ENCODE peak calls at places on chromosomes 5 and 9, in eight cellular contexts. G is HCT116, O is stomach, U is tibial nerve, D is right atrium auricular region, A is SK-N-SH, M is thoracic aorta, N is colonic mucosa. C is an unnamed sample.
A peak's percentile ranks its signal among the peaks of the same experiment; 100 is the strongest.

GRCh38 chr5:98557921-98558320 is 215.5 kb upstream of the RGMB start:
- DNase-seq in D (no peak), A (no peak), M (no peak), G (no peak), O (no peak), N (no peak), U (no peak), C (no peak)

GRCh38 chr5:96381526-96381925 is 51.5 kb downstream of the PCSK1 start:
- DNase-seq in M (no peak), O (no peak), U (no peak), D (no peak), A (peak; percentile 15), N (peak; percentile 20), G (no peak), C (no peak)

GRCh38 chr5:33937017-33937699 is 972 bp downstream of the RXFP3 start:
- DNase-seq in N (no peak), U (no peak), A (peak; percentile 46), M (no peak), G (no peak), D (no peak), O (no peak), C (no peak)

GRCh38 chr5:139501376-139501775 is 18.8 kb upstream of the STING1 start:
- DNase-seq in O (no peak), M (no peak), G (no peak), N (no peak), A (no peak), D (no peak), U (no peak), C (no peak)

GRCh38 chr9:107020040-107020530 is 157.1 kb downstream of the ZNF462 start:
- DNase-seq in N (no peak), U (peak; percentile 42), G (no peak), D (no peak), O (no peak), M (no peak), A (no peak), C (no peak)

GRCh38 chr5:123795688-123796087 is 283.7 kb downstream of the CSNK1G3 start:
- DNase-seq in M (no peak), A (no peak), U (no peak), D (no peak), G (no peak), N (no peak), O (no peak), C (no peak)

GRCh38 chr5:1973391-1974013 is 90.8 kb upstream of the IRX4 start:
- DNase-seq in G (peak; percentile 2), N (no peak), D (no peak), M (no peak), O (no peak), U (no peak), A (no peak), C (no peak)

GRCh38 chr5:80231243-80231642 is 24.6 kb downstream of the SERINC5 start:
- DNase-seq in G (no peak), A (no peak), D (no peak), M (no peak), N (no peak), O (no peak), U (no peak), C (no peak)

GRCh38 chr9:34499101-34499500 is 23.7 kb downstream of the ENHO start:
- DNase-seq in D (no peak), N (no peak), A (no peak), M (no peak), G (no peak), U (no peak), O (no peak), C (no peak)

GRCh38 chr9:128254855-128255759 is 20.7 kb downstream of the GOLGA2 start:
- DNase-seq in A (peak; percentile 93), N (peak; percentile 64), U (peak; percentile 66), D (no peak), M (no peak), G (peak; percentile 16), O (peak; percentile 71), C (no peak)

GRCh38 chr9:21607576-21607975 is 125.5 kb upstream of the IFNE start:
- DNase-seq in A (no peak), G (no peak), O (no peak), N (no peak), D (no peak), M (no peak), U (no peak), C (no peak)

GRCh38 chr9:109466623-109467590 is 31.2 kb downstream of the PTPN3 start:
- DNase-seq in D (no peak), M (no peak), G (no peak), O (no peak), U (no peak), A (no peak), N (no peak), C (no peak)

GRCh38 chr5:103034662-103035392 is 85.1 kb downstream of the GIN1 start:
- DNase-seq in U (no peak), D (no peak), A (no peak), M (no peak), N (no peak), G (no peak), O (no peak), C (no peak)

GRCh38 chr9:122118343-122119165 is 25.4 kb upstream of the TTLL11 start:
- DNase-seq in N (no peak), D (no peak), U (no peak), M (no peak), G (no peak), O (no peak), A (no peak), C (no peak)

DNA sequence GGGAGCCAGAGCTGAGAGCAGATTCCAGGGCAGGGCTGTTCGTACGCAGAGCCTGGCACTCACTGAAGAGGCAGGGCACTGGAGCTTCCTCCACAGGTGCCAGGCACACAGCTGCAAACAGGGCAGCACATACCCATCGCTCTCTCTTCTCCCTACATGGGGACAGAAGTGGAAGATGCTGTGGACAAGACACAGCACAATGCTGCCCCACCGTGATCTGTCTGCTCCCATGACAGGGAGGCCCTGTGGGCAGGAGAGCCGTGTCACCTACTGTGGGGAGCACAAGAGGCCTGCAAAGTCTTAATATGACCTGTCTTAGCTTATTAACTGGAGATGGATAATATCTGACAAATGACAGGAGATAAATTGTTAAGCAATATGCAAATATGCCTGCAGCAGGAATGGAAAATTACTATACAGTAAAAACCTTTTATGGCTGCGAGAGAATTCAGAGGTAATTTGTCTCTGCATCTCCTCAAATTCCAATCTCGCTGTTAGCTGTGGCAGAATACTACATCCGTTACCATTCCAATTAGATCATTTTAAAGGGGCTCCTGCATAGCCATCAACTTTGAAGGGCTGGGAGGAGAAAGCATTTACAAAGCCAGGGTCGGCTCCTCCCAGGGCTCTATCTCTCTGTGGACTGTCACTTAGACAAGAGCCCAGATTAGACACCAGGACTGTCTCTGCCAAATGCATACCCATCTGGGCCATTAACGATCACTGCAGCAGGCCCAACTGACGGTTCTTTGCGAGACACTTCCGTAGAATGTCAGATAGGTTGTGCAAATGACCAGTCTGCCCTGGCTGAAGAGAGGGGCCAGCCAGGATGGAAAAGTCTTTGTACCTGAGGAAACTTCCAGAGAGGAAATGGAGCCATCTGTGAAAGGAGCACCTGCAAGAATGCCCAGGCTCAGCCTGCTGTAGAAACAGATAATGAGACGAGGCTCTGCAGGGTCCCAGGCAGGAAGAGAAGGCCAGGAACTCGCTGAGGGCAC is 90.7 kb upstream of the FSTL4 start:
- DNase-seq in D (no peak), A (peak; percentile 76), M (no peak), G (no peak), O (peak; percentile 16), N (no peak), U (no peak), C (no peak)
- TF ChIP-seq CTCF in D (no peak), A (no peak), M (no peak), G (no peak), O (no peak), N (no peak), U (no peak), C (no peak)

GRCh38 chr9:136211441-136212344 is 6.8 kb upstream of the LHX3 start:
- DNase-seq in N (no peak), O (no peak), G (no peak), M (no peak), U (no peak), D (no peak), A (no peak), C (no peak)
- H3K36me3 ChIP-seq in N (no peaks in the 10 kb centered on the region), O (peaks cover 90% of the 10 kb centered on the region), G (peaks cover 23% of the 10 kb centered on the region), M (peaks cover 19% of the 10 kb centered on the region), U (peaks cover 15% of the 10 kb centered on the region), D (peaks cover 48% of the 10 kb centered on the region), A (peaks cover 5% of the 10 kb centered on the region), C (peaks cover 27% of the 10 kb centered on the region)

GRCh38 chr9:120878188-120879130 is 1.5 kb upstream of the PHF19 start:
- DNase-seq in O (no peak), N (no peak), M (no peak), U (no peak), A (no peak), G (no peak), D (no peak), C (no peak)

GRCh38 chr9:120876842-120877240 is at the start of gene PHF19:
- DNase-seq in O (no peak), D (no peak), U (no peak), M (no peak), G (no peak), N (no peak), A (no peak), C (peak; percentile 76)

GRCh38 chr9:120877276-120878034 is 467 bp upstream of the PHF19 start:
- DNase-seq in O (peak; percentile 57), M (no peak), A (peak; percentile 95), N (peak; percentile 68), U (peak; percentile 49), G (no peak), D (peak; percentile 72), C (peak; percentile 81)

GRCh38 chr9:120875954-120876841 is 790 bp downstream of the PHF19 start:
- DNase-seq in D (peak; percentile 92), N (peak; percentile 95), O (peak; percentile 79), G (peak; percentile 73), U (peak; percentile 66), M (peak; percentile 70), A (peak; percentile 94), C (peak; percentile 87)

GRCh38 chr9:120879421-120879820 is 2.4 kb upstream of the PHF19 start:
- DNase-seq in D (no peak), G (no peak), M (no peak), A (no peak), O (no peak), U (no peak), N (no peak), C (no peak)
- H3K4me1 ChIP-seq in D (peaks cover 15% of the 10 kb centered on the region), G (peaks cover 38% of the 10 kb centered on the region), M (peaks cover 24% of the 10 kb centered on the region), A (peaks cover 15% of the 10 kb centered on the region), O (peaks cover 4% of the 10 kb centered on the region), U (peaks cover 9% of the 10 kb centered on the region), N (no peaks in the 10 kb centered on the region), C (peaks cover 7% of the 10 kb centered on the region)

GRCh38 chr9:37406603-37407401 is 15.7 kb upstream of the GRHPR start:
- DNase-seq in U (no peak), A (no peak), N (no peak), M (no peak), O (no peak), G (no peak), D (no peak), C (no peak)

GRCh38 chr9:37405764-37406380 is 16.6 kb upstream of the GRHPR start:
- DNase-seq in D (no peak), O (no peak), A (no peak), U (no peak), N (no peak), M (no peak), G (no peak), C (no peak)

GRCh38 chr9:37408933-37409710 is 13.4 kb upstream of the GRHPR start:
- DNase-seq in A (no peak), N (no peak), U (no peak), G (no peak), D (no peak), O (no peak), M (no peak), C (no peak)

GRCh38 chr9:37405350-37405749 is 17.1 kb upstream of the GRHPR start:
- DNase-seq in A (no peak), O (no peak), G (no peak), U (no peak), D (no peak), M (no peak), N (no peak), C (no peak)

GRCh38 chr9:37407468-37407867 is 15.0 kb upstream of the GRHPR start:
- DNase-seq in A (no peak), U (no peak), N (no peak), D (no peak), M (no peak), G (no peak), O (no peak), C (no peak)
- TF ChIP-seq CTCF in A (peak; percentile 42), U (no peak), N (no peak), D (no peak), M (no peak), G (no peak), O (no peak), C (no peak)

C was measured in tibial artery.